ENCODE peak calls at places on chromosomes 2 and 18, in four cellular contexts. X, U, B and K are unnamed samples. For H3K9me3, the result is how much of the 10 kb centered on the place peaks cover.

GRCh38 chr2:218631837-218632236 is 24.1 kb downstream of the PLCD4 start:
- DNase-seq in B (no peak), X (no peak), U (no peak), K (no peak)

GRCh38 chr2:64133828-64134227 is 10.4 kb downstream of the PELI1 start:
- DNase-seq in U (no peak), B (no peak), X (no peak), K (no peak)

GRCh38 chr2:54871457-54872103 is 148.1 kb downstream of the EML6 start:
- DNase-seq in X (no peak), U (no peak), B (no peak), K (no peak)

GRCh38 chr18:69490813-69491212 is 90.1 kb downstream of the DOK6 start:
- DNase-seq in X (no peak), U (no peak), B (no peak), K (no peak)

GRCh38 chr2:217756375-217757107 is 246.3 kb downstream of the TNS1 start:
- DNase-seq in X (no peak), B (peak), U (peak), K (peak)

GRCh38 chr2:128416781-128417180 is 98.1 kb upstream of the HS6ST1 start:
- DNase-seq in U (no peak), B (no peak), X (no peak), K (peak)

GRCh38 chr18:32072321-32072720 is 19.4 kb upstream of the RNF138 start:
- DNase-seq in X (no peak), U (no peak), B (no peak), K (no peak)

GRCh38 chr2:156456616-156457015 is 20.4 kb downstream of the GPD2 start:
- DNase-seq in B (no peak), U (no peak), X (no peak), K (no peak)

GRCh38 chr18:37253424-37254255 is 312.0 kb downstream of the CELF4 start:
- DNase-seq in X (no peak), B (no peak), U (peak), K (no peak)

GRCh38 chr2:33015421-33016142 is 68.8 kb downstream of the LTBP1 start:
- DNase-seq in U (no peak), X (no peak), B (no peak), K (no peak)

GRCh38 chr2:10220516-10221391 is 82.0 kb upstream of the HPCAL1 start:
- DNase-seq in U (no peak), B (no peak), X (no peak), K (no peak)

GRCh38 chr2:208906330-208906729 is 499.7 kb downstream of the PTH2R start:
- DNase-seq in X (no peak), U (no peak), B (no peak), K (no peak)

GRCh38 chr2:110979834-110980612 is 140.7 kb upstream of the BCL2L11 start:
- DNase-seq in X (no peak), B (no peak), U (no peak), K (no peak)

GRCh38 chr2:216236486-216236885 is 127.3 kb downstream of the XRCC5 start:
- DNase-seq in U (no peak), X (no peak), B (no peak), K (no peak)

GRCh38 chr2:239044336-239044735 is 196.5 kb downstream of the TWIST2 start:
- DNase-seq in B (no peak), X (no peak), U (no peak), K (peak)

GRCh38 chr18:65288908-65289307 is 461.9 kb upstream of the CDH7 start:
- DNase-seq in X (no peak), B (no peak), U (no peak), K (no peak)

GRCh38 chr2:172096661-172097547 is 5.8 kb downstream of the DLX2 start:
- DNase-seq in U (no peak), X (no peak), B (no peak), K (no peak)

GRCh38 chr18:76524900-76525698 is 30.1 kb upstream of the ZNF516 start:
- DNase-seq in X (no peak), B (no peak), U (no peak), K (no peak)

GRCh38 chr18:75837316-75837715 is 409.8 kb upstream of the SMIM21 start:
- DNase-seq in B (no peak), X (no peak), U (no peak), K (no peak)

GRCh38 chr18:28065031-28065792 is 111.7 kb downstream of the CDH2 start:
- DNase-seq in B (no peak), X (no peak), U (no peak), K (no peak)

GRCh38 chr2:72112421-72112820 is 35.2 kb downstream of the CYP26B1 start:
- DNase-seq in U (no peak), B (no peak), X (no peak), K (no peak)

GRCh38 chr18:76620326-76620813 is 125.3 kb upstream of the ZNF516 start:
- DNase-seq in B (peak), U (no peak), X (peak), K (peak)

GRCh38 chr2:194822097-194822496 is 834.9 kb upstream of the SLC39A10 start:
- DNase-seq in B (no peak), X (no peak), U (no peak), K (no peak)

GRCh38 chr2:66433945-66434678 is 813 bp upstream of the MEIS1 start:
- DNase-seq in U (peak), B (no peak), X (no peak), K (peak)

GRCh38 chr2:112764071-112765044 is at the start of gene CKAP2L:
- DNase-seq in B (peak), U (peak), X (peak), K (peak)

GRCh38 chr2:164542584-164543021 is 78.7 kb downstream of the GRB14 start:
- DNase-seq in X (no peak), B (no peak), U (no peak), K (no peak)

GRCh38 chr2:106104332-106105062 is 89.6 kb downstream of the UXS1 start:
- DNase-seq in U (peak), X (no peak), B (peak), K (no peak)

GRCh38 chr18:50218432-50219197 is 23.7 kb upstream of the MYO5B start:
- DNase-seq in B (no peak), X (no peak), U (no peak), K (no peak)

GRCh38 chr2:120896126-120896525 is 160.5 kb downstream of the GLI2 start:
- DNase-seq in B (no peak), U (no peak), X (no peak), K (no peak)

GRCh38 chr2:619964-620363 is 57.2 kb downstream of the TMEM18 start:
- DNase-seq in B (no peak), X (no peak), U (no peak), K (no peak)

GRCh38 chr2:621303-622099 is 55.7 kb downstream of the TMEM18 start:
- DNase-seq in B (no peak), X (no peak), U (no peak), K (no peak)

GRCh38 chr2:618591-618990 is 58.6 kb downstream of the TMEM18 start:
- DNase-seq in U (no peak), X (no peak), B (no peak), K (no peak)

GRCh38 chr2:618005-618404 is 59.2 kb downstream of the TMEM18 start:
- DNase-seq in U (no peak), X (no peak), B (no peak), K (no peak)

DNA sequence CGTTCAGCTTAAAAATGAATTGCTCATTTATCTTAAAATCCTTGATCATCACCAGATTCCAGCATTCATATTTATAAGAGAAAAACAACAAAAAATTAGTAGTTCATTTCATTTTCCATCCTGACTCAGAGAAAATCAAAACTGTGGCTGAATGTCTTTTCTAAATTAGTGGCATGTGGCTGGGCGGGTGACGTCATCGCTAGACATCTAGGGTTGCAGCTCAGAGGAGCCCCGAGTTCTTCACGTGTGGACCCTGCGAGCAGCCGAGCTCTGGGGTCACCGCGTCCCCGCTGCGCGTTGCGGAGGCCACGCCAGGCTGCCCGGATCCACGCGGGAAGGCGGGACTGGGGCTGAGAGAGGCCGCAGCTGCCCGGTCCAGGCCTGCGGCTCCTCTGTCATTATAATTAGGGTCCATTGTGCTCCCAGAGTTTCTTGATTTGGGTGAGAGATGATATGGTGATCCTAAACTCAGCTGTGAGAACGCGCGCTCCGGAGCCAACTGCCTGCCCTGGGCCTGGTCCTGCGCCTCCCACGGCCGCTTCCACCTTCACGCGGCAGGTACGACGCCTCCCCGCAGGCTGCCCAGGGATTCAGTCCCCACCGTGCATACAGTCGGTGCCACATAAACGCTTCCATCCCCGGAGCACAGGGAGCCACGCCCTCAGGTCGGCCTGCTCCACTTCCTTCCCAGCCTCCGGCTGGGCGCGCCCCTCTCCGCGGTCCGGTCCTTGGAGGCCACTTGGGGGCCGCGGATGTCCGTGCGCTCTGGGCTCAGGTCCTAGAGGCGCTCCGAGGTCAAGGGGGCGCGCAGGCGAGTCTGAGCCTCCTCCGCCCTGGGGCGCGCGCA is 56.5 kb downstream of the TMEM18 start:
- DNase-seq in X (no peak), B (no peak), U (no peak), K (no peak)
- H3K9me3 ChIP-seq in X (under half), B (under half), U (under half), K (under half)

GRCh38 chr2:203599509-203599908 is 64.4 kb upstream of the RAPH1 start:
- DNase-seq in B (no peak), U (no peak), X (no peak), K (no peak)
- H3K9me3 ChIP-seq in B (under half), U (under half), X (under half), K (under half)

DNA sequence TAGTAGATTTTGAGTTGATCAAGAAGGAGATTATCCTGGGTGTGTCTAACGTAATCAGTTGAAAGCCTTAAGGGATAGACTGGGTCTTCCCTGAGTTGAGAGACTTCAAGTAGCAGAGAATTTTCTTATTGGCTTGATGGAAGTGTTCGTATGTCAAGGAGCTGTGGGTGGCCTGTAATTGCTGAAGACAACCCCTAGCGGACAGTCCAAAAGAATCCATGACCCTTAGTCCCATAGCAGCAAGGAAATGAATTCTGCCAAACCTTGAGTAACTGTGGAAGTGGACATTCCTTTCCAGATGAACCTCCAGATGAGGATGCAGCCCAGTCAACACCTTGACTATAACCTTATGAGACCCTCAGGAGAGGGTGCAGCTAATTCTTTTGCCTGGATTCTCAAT is 786.3 kb downstream of the SOCS6 start:
- DNase-seq in B (no peak), X (no peak), U (no peak), K (no peak)
- H3K9me3 ChIP-seq in B (under half), X (under half), U (under half), K (under half)

DNA sequence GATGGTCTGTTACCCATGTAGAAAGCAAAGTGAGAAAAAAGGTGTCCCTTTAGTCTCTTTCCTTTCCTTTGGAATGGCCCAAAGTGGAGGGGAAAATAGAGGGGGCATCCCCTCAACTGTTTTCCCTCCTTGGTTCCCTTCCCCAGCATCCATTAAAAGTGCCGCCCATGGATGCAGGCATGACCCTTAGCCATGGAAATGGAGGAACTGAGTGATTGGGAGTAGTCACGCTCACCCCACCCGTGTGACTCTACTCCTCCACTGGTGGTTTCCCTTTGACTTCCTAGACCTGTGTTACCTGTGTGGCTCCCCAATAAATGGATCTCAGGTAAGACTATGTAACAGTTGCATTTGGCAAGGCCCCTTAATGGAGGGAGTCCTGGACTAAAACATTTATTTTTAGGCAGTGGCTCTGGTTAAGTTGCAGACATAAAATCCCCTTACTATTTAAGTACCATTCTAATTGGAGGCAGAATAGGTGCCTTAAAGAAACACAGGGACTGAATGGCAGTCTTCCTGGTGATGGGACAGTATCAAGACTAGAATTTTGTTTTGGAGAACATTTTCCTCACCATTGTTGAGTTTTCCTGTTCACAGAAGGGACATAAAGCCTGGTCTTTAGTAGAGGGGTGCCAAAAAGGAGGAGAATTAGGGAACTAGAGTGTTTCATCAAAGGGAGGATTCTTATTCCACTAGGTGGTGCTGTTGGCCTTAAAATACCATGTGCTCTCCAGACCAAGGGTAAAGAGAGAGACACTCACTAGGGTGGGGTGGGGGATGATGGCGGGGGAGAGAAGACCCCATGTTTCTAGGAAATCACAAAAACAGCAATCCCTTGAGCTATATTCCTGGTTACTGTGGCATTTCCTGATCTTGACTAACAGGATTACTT is 25.7 kb upstream of the PLA2R1 start:
- DNase-seq in U (no peak), X (no peak), B (no peak), K (no peak)
- H3K9me3 ChIP-seq in U (under half), X (under half), B (under half), K (under half)

GRCh38 chr18:23269931-23270330 is 134.6 kb downstream of the CABLES1 start:
- DNase-seq in B (no peak), X (no peak), U (no peak), K (no peak)
- H3K9me3 ChIP-seq in B (under half), X (under half), U (under half), K (under half)

GRCh38 chr18:78618726-78619125 is 360.9 kb upstream of the SALL3 start:
- DNase-seq in U (no peak), B (no peak), X (no peak), K (no peak)

GRCh38 chr18:78622251-78622953 is 357.2 kb upstream of the SALL3 start:
- DNase-seq in U (no peak), X (no peak), B (no peak), K (no peak)

GRCh38 chr18:78620326-78620725 is 359.3 kb upstream of the SALL3 start:
- DNase-seq in U (no peak), X (no peak), B (no peak), K (no peak)

GRCh38 chr18:78621141-78621540 is 358.5 kb upstream of the SALL3 start:
- DNase-seq in B (no peak), X (no peak), U (no peak), K (no peak)

DNA sequence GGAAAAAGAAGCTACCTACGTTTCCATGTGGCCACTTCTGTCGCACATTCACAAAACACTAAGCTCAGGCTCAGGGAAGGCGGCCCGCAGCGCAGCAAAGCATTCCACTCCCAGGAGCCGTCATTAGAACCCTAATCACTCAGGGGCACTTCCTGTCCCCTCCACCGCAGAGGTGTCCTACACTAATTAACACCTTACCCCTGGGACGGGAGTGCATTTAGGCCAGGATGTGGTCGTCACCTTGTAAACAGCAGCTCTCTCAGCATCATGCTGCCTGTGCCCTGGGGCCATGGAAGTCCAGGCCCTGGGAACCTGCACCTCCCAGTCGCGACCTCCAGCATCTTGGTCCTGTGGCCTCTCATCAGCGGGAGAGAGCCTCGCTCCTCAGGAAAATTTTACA is 359.8 kb upstream of the SALL3 start:
- DNase-seq in B (no peak), U (no peak), X (no peak), K (no peak)
- H3K9me3 ChIP-seq in B (under half), U (under half), X (under half), K (under half)

DNA sequence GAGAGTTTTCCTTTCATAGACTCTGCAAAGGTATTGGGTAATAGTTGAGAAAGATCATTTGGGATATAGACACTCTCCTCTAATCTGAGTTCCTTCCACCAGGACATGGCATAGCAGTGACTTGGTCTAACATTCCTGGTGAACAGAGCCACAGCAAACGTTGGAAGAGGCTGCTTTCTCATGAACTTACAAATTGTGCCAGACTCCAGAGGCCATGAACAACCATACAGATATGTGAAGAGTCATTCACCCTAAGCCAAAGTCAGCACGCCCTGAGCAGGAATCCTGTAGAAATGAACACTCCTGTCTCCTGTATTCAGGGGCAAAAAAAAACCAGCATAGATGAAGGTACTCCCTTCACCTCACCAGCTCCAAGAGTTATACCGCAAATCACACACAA is 152.8 kb downstream of the TMEM18 start:
- DNase-seq in X (no peak), U (no peak), B (no peak), K (no peak)
- H3K9me3 ChIP-seq in X (under half), U (under half), B (under half), K (under half)